ENCODE peak calls at places on chromosomes 4 and X, in ten cellular contexts. Y, T, I, J, L, K, P, S, B and E are unnamed samples.

GRCh38 chr4:176031927-176032326 is 33.7 kb upstream of the WDR17 start:
- DNase-seq in S (no peak), Y (no peak), L (no peak), T (no peak), I (no peak), P (no peak), J (no peak), B (no peak), K (no peak), E (no peak)

GRCh38 chr4:77963005-77963404 is 94.1 kb upstream of the FRAS1 start:
- DNase-seq in B (no peak), S (no peak), L (no peak), T (no peak), J (no peak), I (no peak), Y (no peak), K (no peak), P (no peak), E (no peak)

GRCh38 chrX:16368696-16369095 is 201.4 kb downstream of the MAGEB17 start:
- DNase-seq in Y (no peak), J (no peak), K (no peak), T (no peak), P (peak), B (no peak), S (no peak), I (no peak), L (no peak), E (no peak)

GRCh38 chrX:78384486-78384885 is 57.1 kb upstream of the CYSLTR1 start:
- DNase-seq in J (no peak), L (no peak), I (no peak), B (no peak), K (no peak), T (no peak), Y (no peak), S (no peak), P (no peak), E (no peak)

GRCh38 chr4:8477676-8478075 is 37.1 kb downstream of the TRMT44 start:
- DNase-seq in B (no peak), S (no peak), K (peak), L (no peak), I (no peak), T (no peak), Y (no peak), P (no peak), J (no peak), E (no peak)

GRCh38 chr4:146522862-146523205 is 1.1 kb upstream of the SLC10A7 start:
- DNase-seq in Y (no peak), K (no peak), S (no peak), P (peak), I (no peak), J (no peak), T (no peak), B (no peak), L (no peak), E (no peak)

GRCh38 chrX:99172958-99173357 is 1237.1 kb downstream of the PCDH19 start:
- DNase-seq in I (no peak), T (no peak), Y (no peak), P (no peak), L (no peak), J (no peak), K (no peak), B (no peak), S (no peak), E (no peak)

GRCh38 chrX:24851776-24852175 is 158.1 kb downstream of the POLA1 start:
- DNase-seq in L (no peak), T (no peak), S (no peak), J (no peak), P (no peak), I (no peak), K (no peak), B (no peak), Y (no peak), E (no peak)

GRCh38 chrX:150870059-150870458 is 28.4 kb downstream of the CD99L2 start:
- DNase-seq in L (no peak), B (no peak), I (no peak), S (no peak), P (no peak), Y (no peak), K (no peak), T (no peak), J (no peak), E (no peak)

GRCh38 chrX:104921606-104922205 is 298.8 kb downstream of the TEX13A start:
- DNase-seq in L (no peak), P (no peak), B (peak), T (no peak), K (peak), Y (no peak), I (peak), S (no peak), J (peak), E (no peak)

GRCh38 chr4:183130328-183131155 is 31.5 kb downstream of the WWC2 start:
- DNase-seq in K (no peak), S (no peak), J (no peak), L (peak), Y (peak), B (no peak), P (peak), T (no peak), I (peak), E (peak)

GRCh38 chrX:123835661-123836371 is 24.0 kb upstream of the XIAP start:
- DNase-seq in T (no peak), K (no peak), J (no peak), Y (no peak), I (no peak), S (no peak), P (peak), B (no peak), L (peak), E (no peak)

GRCh38 chr4:119666653-119667091 is 38.1 kb upstream of the PDE5A start:
- DNase-seq in L (no peak), S (no peak), P (no peak), Y (no peak), T (no peak), K (no peak), I (no peak), B (no peak), J (no peak), E (no peak)

GRCh38 chr4:179624768-179625181 is 2182.5 kb upstream of the AGA start:
- DNase-seq in P (peak), B (no peak), I (no peak), S (no peak), J (no peak), L (peak), K (no peak), T (no peak), Y (peak), E (peak)

GRCh38 chrX:132740316-132741123 is 217.9 kb downstream of the HS6ST2 start:
- DNase-seq in L (no peak), T (no peak), J (no peak), Y (no peak), B (no peak), S (no peak), K (no peak), P (no peak), I (no peak), E (no peak)

GRCh38 chr4:1967512-1968149 is 41.1 kb downstream of the NELFA start:
- DNase-seq in L (no peak), Y (no peak), S (no peak), P (peak), K (no peak), I (no peak), T (no peak), B (peak), J (no peak), E (no peak)

GRCh38 chr4:25563071-25563564 is 92.5 kb upstream of the SLC34A2 start:
- DNase-seq in I (peak), B (peak), L (no peak), S (no peak), Y (no peak), J (no peak), K (no peak), T (no peak), P (no peak), E (no peak)

GRCh38 chr4:2818351-2818939 is 25.2 kb upstream of the ADD1 start:
- DNase-seq in J (no peak), B (no peak), L (no peak), I (no peak), T (no peak), S (no peak), Y (no peak), K (peak), P (no peak), E (no peak)

GRCh38 chrX:123860983-123861382 is 1.1 kb downstream of the XIAP start:
- DNase-seq in S (no peak), T (no peak), J (no peak), B (no peak), P (peak), L (peak), I (no peak), Y (no peak), K (no peak), E (no peak)

GRCh38 chr4:87069037-87069742 is 134.4 kb downstream of the AFF1 start:
- DNase-seq in Y (no peak), J (no peak), S (no peak), T (no peak), K (no peak), I (no peak), L (no peak), P (no peak), B (no peak), E (no peak)

GRCh38 chr4:140330311-140330900 is 43.0 kb upstream of the SCOC start:
- DNase-seq in Y (no peak), I (no peak), T (no peak), K (no peak), P (peak), B (no peak), J (no peak), S (no peak), L (no peak), E (no peak)

GRCh38 chr4:140296871-140297570 is 76.4 kb upstream of the SCOC start:
- DNase-seq in I (no peak), B (no peak), L (no peak), J (no peak), Y (no peak), S (no peak), T (no peak), P (no peak), K (no peak), E (no peak)

GRCh38 chr4:87012265-87012953 is 77.6 kb downstream of the AFF1 start:
- DNase-seq in K (no peak), S (no peak), P (no peak), L (no peak), I (no peak), B (no peak), T (no peak), J (no peak), Y (no peak), E (no peak)

GRCh38 chrX:23327104-23327503 is 7.5 kb upstream of the PTCHD1 start:
- DNase-seq in T (no peak), L (no peak), P (no peak), I (no peak), Y (no peak), S (no peak), J (no peak), B (no peak), K (no peak), E (no peak)

GRCh38 chr4:1174941-1175634 is 2.7 kb upstream of the SPON2 start:
- DNase-seq in K (peak), Y (no peak), P (no peak), I (no peak), L (no peak), T (no peak), J (peak), B (peak), S (no peak), E (no peak)

GRCh38 chr4:176538217-176538925 is 218.6 kb downstream of the SPCS3 start:
- DNase-seq in L (peak), S (peak), Y (no peak), B (no peak), J (no peak), T (no peak), P (peak), K (no peak), I (no peak), E (peak)

GRCh38 chr4:188986271-188986689 is 847.0 kb downstream of the TRIML1 start:
- DNase-seq in P (peak), T (no peak), S (peak), L (peak), B (no peak), K (no peak), J (no peak), Y (no peak), I (no peak), E (peak)

GRCh38 chr4:122722256-122722655 is 10.2 kb upstream of the BBS12 start:
- DNase-seq in S (no peak), K (no peak), P (no peak), Y (no peak), I (no peak), B (no peak), J (no peak), L (no peak), T (no peak), E (no peak)

GRCh38 chr4:1336079-1336478 is 10.9 kb upstream of the UVSSA start:
- DNase-seq in K (peak), Y (no peak), P (no peak), T (no peak), S (no peak), B (no peak), J (no peak), L (no peak), I (no peak), E (peak)

GRCh38 chr4:54189140-54189539 is 40.0 kb upstream of the PDGFRA start:
- DNase-seq in L (no peak), K (no peak), B (no peak), I (no peak), J (no peak), S (peak), P (peak), Y (no peak), T (no peak), E (no peak)

GRCh38 chr4:179625391-179625790 is 2183.2 kb upstream of the AGA start:
- DNase-seq in J (no peak), S (no peak), L (peak), B (no peak), T (no peak), P (peak), K (no peak), Y (no peak), I (no peak), E (peak)

GRCh38 chrX:72304877-72305276 is 837 bp downstream of the CITED1 start:
- DNase-seq in S (no peak), T (no peak), B (no peak), J (no peak), L (no peak), K (no peak), I (no peak), Y (no peak), P (no peak), E (no peak)

GRCh38 chr4:174037631-174038030 is 245.8 kb downstream of the FBXO8 start:
- DNase-seq in Y (no peak), J (no peak), S (no peak), I (no peak), L (no peak), B (no peak), K (no peak), P (no peak), T (no peak), E (no peak)

GRCh38 chr4:7422098-7422897 is 12.4 kb downstream of the PSAPL1 start:
- DNase-seq in Y (peak), K (no peak), J (peak), L (no peak), S (no peak), B (peak), T (no peak), I (peak), P (no peak), E (no peak)

GRCh38 chr4:89054627-89055026 is 2.4 kb downstream of the FAM13A start:
- DNase-seq in S (no peak), K (no peak), P (no peak), Y (no peak), T (no peak), I (no peak), L (no peak), J (no peak), B (no peak), E (no peak)

GRCh38 chr4:89049853-89050252 is 7.1 kb downstream of the FAM13A start:
- DNase-seq in B (no peak), P (no peak), L (no peak), J (no peak), I (no peak), S (no peak), T (no peak), K (no peak), Y (no peak), E (no peak)

GRCh38 chr4:89056292-89056952 is 563 bp downstream of the FAM13A start:
- DNase-seq in J (no peak), S (no peak), L (no peak), P (peak), T (no peak), Y (no peak), K (no peak), B (no peak), I (no peak), E (no peak)

GRCh38 chr4:89056953-89057398 is at the start of gene FAM13A:
- DNase-seq in Y (no peak), B (peak), L (peak), P (peak), T (no peak), K (peak), S (peak), I (peak), J (peak), E (peak)

GRCh38 chr4:89055157-89056080 is 1.6 kb downstream of the FAM13A start:
- DNase-seq in S (no peak), L (no peak), B (no peak), Y (no peak), J (no peak), P (no peak), T (no peak), K (no peak), I (no peak), E (no peak)
- H3K4me3 ChIP-seq in S (no peak), L (peak), B (no peak), Y (no peak), J (peak), P (peak), T (no peak), K (peak), I (peak), E (peak)

GRCh38 chrX:63784902-63785692 is at the start of gene ARHGEF9:
- DNase-seq in I (no peak), J (no peak), P (no peak), B (peak), Y (peak), L (no peak), T (no peak), K (peak), S (no peak), E (peak)

GRCh38 chrX:63784346-63784901 is 590 bp downstream of the ARHGEF9 start:
- DNase-seq in J (no peak), T (no peak), P (no peak), B (no peak), K (peak), Y (no peak), S (no peak), I (no peak), L (no peak), E (no peak)
- H3K4me3 ChIP-seq in J (peak), T (peak), P (peak), B (peak), K (peak), Y (no peak), S (no peak), I (peak), L (peak), E (peak)

DNA sequence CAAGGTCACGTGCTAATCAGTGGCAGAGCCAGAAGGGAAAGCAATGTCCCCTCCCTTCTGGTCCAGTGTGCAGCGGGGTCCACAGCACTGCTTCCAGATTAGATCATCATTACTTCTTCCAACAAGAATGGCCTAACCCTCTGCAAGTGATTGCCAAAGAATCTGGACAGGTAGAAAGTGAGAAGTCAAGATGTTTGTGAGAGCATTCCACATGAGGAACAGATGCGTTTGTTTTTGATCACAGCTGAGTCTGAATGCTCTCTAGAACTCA is 147.7 kb downstream of the SHROOM3 start:
- DNase-seq in K (no peak), T (no peak), I (no peak), S (no peak), B (no peak), L (no peak), J (no peak), Y (no peak), P (no peak), E (no peak)
- H3K4me3 ChIP-seq in K (no peak), T (no peak), I (no peak), S (no peak), B (no peak), L (no peak), J (no peak), Y (no peak), P (no peak), E (no peak)

GRCh38 chr4:46992338-46992737 is 1.0 kb downstream of the GABRA4 start:
- DNase-seq in S (no peak), B (no peak), T (no peak), J (no peak), K (no peak), L (no peak), I (no peak), P (no peak), Y (no peak), E (no peak)

GRCh38 chr4:46993075-46994006 is at the start of gene GABRA4:
- DNase-seq in K (peak), B (no peak), L (no peak), T (no peak), S (no peak), Y (peak), P (peak), J (no peak), I (no peak), E (no peak)

GRCh38 chr4:46999584-46999983 is 6.2 kb upstream of the GABRA4 start:
- DNase-seq in I (no peak), J (no peak), Y (no peak), P (no peak), S (no peak), T (no peak), B (no peak), K (no peak), L (peak), E (no peak)

DNA sequence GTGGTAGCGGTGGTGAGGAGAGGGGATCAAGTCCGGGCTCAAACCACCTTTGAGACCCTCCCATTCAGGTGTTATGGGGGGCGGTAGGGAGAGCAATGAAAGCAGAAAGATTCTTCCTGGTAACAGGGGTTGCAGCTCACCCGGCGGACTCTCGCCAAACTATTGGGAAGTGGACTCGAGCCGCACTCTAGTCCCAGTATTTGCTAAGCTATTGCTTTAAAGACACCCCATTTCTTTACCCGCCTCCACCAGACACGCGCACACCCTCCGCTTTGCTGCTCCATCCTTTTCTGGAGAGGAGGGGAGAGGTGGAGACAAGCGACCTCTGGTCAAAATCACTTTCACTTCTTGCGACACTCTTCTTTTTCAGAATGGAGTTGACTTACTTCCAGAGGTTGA is 625 bp upstream of the GABRA4 start:
- DNase-seq in K (no peak), T (no peak), J (no peak), I (no peak), L (no peak), S (no peak), Y (no peak), P (no peak), B (no peak), E (no peak)
- H3K4me3 ChIP-seq in K (peak), T (no peak), J (peak), I (no peak), L (peak), S (no peak), Y (no peak), P (peak), B (no peak), E (peak)

GRCh38 chr4:15786743-15787142 is 8.6 kb downstream of the CD38 start:
- DNase-seq in L (no peak), T (no peak), S (no peak), P (no peak), K (peak), I (no peak), J (no peak), B (no peak), Y (no peak), E (no peak)
- H3K4me3 ChIP-seq in L (no peak), T (no peak), S (no peak), P (no peak), K (no peak), I (no peak), J (no peak), B (no peak), Y (no peak), E (no peak)